ENCODE peak calls at places on chromosome 9, in five cellular contexts. E is sigmoid colon, S is H1, D is stomach, L is transverse colon. R is an unnamed sample.
A peak's percentile ranks its signal among the peaks of the same experiment; 100 is the strongest.

GRCh38 chr9:113625456-113625855 is 161.9 kb downstream of the RGS3 start:
- DNase-seq in S (no peak), L (no peak), D (no peak), E (peak; percentile 57), R (no peak)

GRCh38 chr9:22241024-22241423 is 205.6 kb upstream of the DMRTA1 start:
- DNase-seq in S (no peak), D (no peak), L (no peak), E (no peak), R (no peak)

GRCh38 chr9:121771851-121772599 is 120.6 kb downstream of the DAB2IP start:
- DNase-seq in S (no peak), L (no peak), D (no peak), E (peak; percentile 46), R (no peak)

GRCh38 chr9:129185991-129186390 is 7.9 kb upstream of the IER5L start:
- DNase-seq in L (no peak), D (no peak), S (no peak), E (no peak), R (no peak)

GRCh38 chr9:82606761-82607382 is 456.1 kb downstream of the RASEF start:
- DNase-seq in L (peak; percentile 47), D (peak; percentile 39), S (peak; percentile 58), E (peak; percentile 67), R (peak; percentile 60)

GRCh38 chr9:116232425-116233159 is 79.0 kb downstream of the PAPPA start:
- DNase-seq in E (no peak), L (no peak), D (no peak), S (no peak), R (no peak)

GRCh38 chr9:93010056-93010455 is 48.4 kb upstream of the SUSD3 start:
- DNase-seq in L (no peak), E (no peak), D (no peak), S (no peak), R (no peak)

GRCh38 chr9:129007035-129007765 is 20.9 kb downstream of the SH3GLB2 start:
- DNase-seq in E (peak; percentile 77), L (no peak), D (no peak), S (no peak), R (peak; percentile 51)

GRCh38 chr9:129415954-129416651 is 204.8 kb downstream of the C9orf50 start:
- DNase-seq in E (no peak), S (no peak), L (no peak), D (no peak), R (no peak)

GRCh38 chr9:19456996-19457693 is 48.3 kb downstream of the ACER2 start:
- DNase-seq in L (peak; percentile 75), S (peak; percentile 87), E (peak; percentile 84), D (peak; percentile 68), R (peak; percentile 85)

GRCh38 chr9:13358128-13358527 is 78.6 kb upstream of the MPDZ start:
- DNase-seq in L (no peak), D (no peak), E (no peak), S (no peak), R (no peak)

GRCh38 chr9:99834474-99834873 is 12.8 kb downstream of the NR4A3 start:
- DNase-seq in L (no peak), E (no peak), S (no peak), D (no peak), R (no peak)

GRCh38 chr9:4289411-4290380 is 10.2 kb downstream of the GLIS3 start:
- DNase-seq in S (no peak), E (no peak), L (no peak), D (no peak), R (no peak)

GRCh38 chr9:78235296-78235770 is 542 bp upstream of the CEP78 start:
- DNase-seq in S (no peak), E (no peak), D (no peak), L (no peak), R (no peak)

GRCh38 chr9:7841831-7842230 is 42.3 kb upstream of the DMAC1 start:
- DNase-seq in L (no peak), E (no peak), D (no peak), S (no peak), R (no peak)

GRCh38 chr9:128456613-128457061 is 831 bp downstream of the ODF2 start:
- DNase-seq in L (peak; percentile 69), D (peak; percentile 61), S (peak; percentile 79), E (peak; percentile 86), R (peak; percentile 40)

GRCh38 chr9:79382468-79382867 is 189.3 kb upstream of the TLE4 start:
- DNase-seq in S (no peak), L (no peak), D (no peak), E (no peak), R (no peak)

GRCh38 chr9:76087978-76088377 is 197.5 kb downstream of the PCSK5 start:
- DNase-seq in S (no peak), D (no peak), E (no peak), L (no peak), R (no peak)

GRCh38 chr9:35380619-35381018 is 109.3 kb upstream of the RUSC2 start:
- DNase-seq in L (no peak), E (no peak), D (no peak), S (no peak), R (no peak)

GRCh38 chr9:126836216-126836615 is 24.2 kb upstream of the ZBTB34 start:
- DNase-seq in E (no peak), D (no peak), L (no peak), S (no peak), R (no peak)

GRCh38 chr9:126838895-126839294 is 21.5 kb upstream of the ZBTB34 start:
- DNase-seq in L (no peak), D (no peak), S (no peak), E (no peak), R (no peak)

GRCh38 chr9:126834672-126835071 is 25.8 kb upstream of the ZBTB34 start:
- DNase-seq in D (no peak), S (no peak), E (no peak), L (no peak), R (no peak)

GRCh38 chr9:126839301-126839700 is 21.1 kb upstream of the ZBTB34 start:
- DNase-seq in L (no peak), E (no peak), S (no peak), D (no peak), R (no peak)

DNA sequence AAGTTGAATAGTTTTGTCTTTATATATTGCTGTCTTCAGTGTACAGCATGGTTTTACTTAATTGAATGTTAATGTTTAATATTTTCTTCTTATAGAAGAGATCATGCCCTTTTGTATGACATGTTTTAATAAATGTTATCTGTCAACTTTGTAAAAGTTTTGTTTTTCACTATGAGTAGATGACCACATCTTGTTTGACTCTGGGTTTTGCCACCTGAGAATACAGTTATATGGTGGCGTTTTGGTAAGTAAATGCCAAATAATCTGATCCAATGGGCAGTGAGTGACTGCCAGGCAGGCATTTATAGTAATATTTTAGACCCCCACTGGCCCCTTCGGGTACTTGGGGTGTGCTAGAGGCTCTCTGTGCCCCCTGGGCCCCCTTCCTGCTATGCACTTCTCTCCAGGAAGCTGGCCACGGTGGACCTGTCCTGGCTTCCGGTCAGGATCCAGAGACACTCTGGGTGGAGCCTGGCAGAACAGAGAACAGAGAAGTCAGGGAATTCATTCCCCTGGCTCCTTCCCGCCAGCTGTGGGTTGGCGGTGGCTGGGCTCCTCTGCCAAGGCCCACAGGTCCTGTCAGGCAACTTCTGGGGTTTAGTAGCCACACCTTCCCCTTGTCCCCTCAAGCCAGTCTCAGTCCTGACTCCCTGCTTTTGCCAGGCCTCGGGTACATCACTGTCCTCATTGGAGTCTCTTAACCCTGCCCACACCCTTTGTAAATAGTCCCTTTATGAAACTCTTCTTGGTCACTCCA is 22.2 kb upstream of the ZBTB34 start:
- DNase-seq in E (no peak), D (no peak), L (no peak), S (no peak), R (no peak)
- TF ChIP-seq EP300 in E (no peak), D (no peak), L (no peak), S (no peak), R (no peak)

DNA sequence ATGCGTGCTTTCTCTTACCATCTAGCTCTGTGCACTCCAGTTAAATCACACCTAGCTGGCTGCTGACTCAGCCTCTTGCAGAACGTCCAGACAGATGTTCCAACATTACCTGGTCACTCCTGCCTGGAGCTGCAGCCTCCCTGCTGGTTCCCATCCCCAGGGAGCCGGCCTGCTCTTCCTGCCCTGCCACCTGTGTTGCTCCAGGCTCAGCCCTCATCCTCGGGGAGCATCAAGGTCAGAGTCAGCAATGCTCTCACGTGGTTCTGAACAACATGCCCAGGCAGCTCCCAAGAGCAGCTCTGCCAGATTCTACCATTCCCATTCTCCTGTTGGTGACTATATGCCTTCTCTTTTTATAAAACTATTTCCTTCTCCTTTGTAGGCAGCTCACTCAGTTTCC is 81.3 kb downstream of the GADD45G start:
- DNase-seq in D (no peak), E (no peak), S (no peak), L (no peak), R (no peak)
- H3K4me1 ChIP-seq in D (peaks cover 16% of the 10 kb centered on the region), E (no peaks in the 10 kb centered on the region), S (peaks cover 11% of the 10 kb centered on the region), L (no peaks in the 10 kb centered on the region), R (no peaks in the 10 kb centered on the region)

DNA sequence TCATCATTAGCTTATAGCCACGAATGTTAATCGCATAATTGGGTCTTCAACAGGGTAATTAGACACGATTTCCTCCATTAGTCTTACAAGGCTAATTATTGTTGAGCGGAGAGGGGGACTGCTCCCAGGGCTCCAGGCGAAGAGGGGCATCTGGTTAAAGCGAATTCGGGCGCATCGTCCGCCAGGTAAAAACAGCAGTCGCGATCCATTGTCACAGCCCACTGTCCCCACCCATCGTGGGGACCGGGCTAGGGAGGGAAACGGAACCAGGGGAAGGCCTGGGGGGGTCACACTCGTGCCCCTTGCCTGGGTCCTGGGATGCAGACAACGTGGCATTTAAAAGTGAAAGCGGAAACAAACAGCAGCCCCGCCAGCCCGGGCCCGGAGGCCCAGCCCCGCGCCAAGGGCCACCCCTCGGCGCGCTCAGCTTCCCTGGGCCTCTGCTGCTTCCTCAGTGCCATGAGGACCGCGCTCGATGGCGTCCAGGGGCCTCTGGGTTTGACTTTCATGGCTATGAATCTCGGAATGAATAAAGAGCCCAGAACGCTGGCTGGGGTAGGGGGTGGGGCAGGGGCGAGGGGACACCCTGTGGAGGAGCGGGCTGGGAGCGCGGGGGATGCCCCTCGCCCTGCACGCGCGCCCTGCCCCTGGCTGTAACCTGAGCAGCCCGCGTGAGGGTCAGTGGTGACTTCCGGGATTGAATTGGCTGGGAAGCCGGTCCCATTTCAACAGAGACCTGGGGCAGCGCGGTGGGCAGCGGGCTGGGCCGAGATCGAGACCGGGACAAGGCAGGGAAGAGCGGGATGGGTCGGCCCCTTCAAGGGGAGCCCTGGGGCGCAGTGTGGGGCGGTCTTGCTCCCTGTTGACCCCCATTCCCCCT is 99.9 kb downstream of the GTF3C4 start:
- DNase-seq in E (peak; percentile 76), S (peak; percentile 78), L (peak; percentile 80), D (peak; percentile 78), R (peak; percentile 52)
- TF ChIP-seq POLR2A in E (no peak), S (peak; percentile 50), L (peak; percentile 48), D (no peak), R (peak; percentile 40)

DNA sequence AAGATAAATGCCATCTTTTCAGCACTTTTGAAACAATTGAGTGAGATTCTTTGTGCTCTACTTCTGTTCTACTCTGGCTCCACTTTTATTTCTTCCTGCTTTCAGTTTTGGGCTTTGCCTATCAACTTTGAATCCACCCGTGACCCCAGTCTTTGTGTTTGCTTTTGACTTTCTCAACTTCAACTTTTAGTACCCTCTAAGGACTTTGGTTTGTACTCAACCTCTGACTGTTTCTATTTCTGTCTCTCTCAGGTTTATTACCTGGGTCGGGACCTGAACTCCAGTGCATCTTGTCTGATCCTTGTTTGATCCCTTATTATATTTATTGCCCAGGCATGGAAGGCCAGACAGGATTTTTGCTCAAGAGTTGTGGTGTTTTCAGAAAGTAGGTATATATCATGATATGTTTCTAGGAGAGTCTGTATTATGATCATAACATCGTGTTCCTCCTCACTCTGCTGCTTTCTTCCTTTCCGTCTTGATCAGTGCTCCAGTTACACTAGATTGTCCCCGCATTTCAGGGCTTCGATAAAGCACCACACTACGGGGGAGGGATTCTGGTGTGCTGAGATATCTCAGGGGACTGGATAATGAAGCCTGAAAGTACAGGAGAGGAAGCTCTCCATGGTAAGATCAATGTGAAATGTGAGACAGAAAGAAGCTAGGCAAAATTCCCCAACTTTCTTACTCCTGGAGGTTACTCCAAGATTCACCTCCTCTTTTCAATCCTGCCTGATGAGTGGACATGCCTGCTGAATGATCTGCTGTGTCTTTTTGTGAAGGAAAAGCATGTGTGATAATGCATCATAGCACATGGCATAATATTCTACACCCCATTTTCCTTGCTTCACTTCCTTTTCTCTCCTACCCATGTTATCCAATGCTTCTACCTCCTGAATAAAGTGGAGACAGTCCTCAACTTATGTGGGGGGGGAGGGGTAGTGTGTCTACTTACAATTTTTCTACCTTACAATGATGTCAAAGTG is 155.5 kb upstream of the GRIN3A start:
- DNase-seq in L (no peak), E (no peak), S (no peak), D (no peak), R (no peak)
- TF ChIP-seq EP300 in L (no peak), E (no peak), S (no peak), D (no peak), R (no peak)